ENCODE peak calls at places on chromosomes 4 and X, in seven cellular contexts. One of them, this sample, is unnamed.

GRCh38 chrX:115413246-115413878 is 123.8 kb downstream of the LUZP4 start:
- DNase-seq in ovary: no peak
- DNase-seq in astrocyte of the cerebellum: no peak
- DNase-seq in tibial artery: no peak
- DNase-seq in suprapubic skin: no peak
- DNase-seq in effector CD4-positive, alpha-beta T cell: no peak
- DNase-seq in PC-9: no peak
- DNase-seq in this sample: no peak

GRCh38 chr4:155735506-155735905 is 23.3 kb upstream of the GUCY1B1 start:
- DNase-seq in ovary: no peak
- DNase-seq in astrocyte of the cerebellum: no peak
- DNase-seq in tibial artery: no peak
- DNase-seq in suprapubic skin: no peak
- DNase-seq in effector CD4-positive, alpha-beta T cell: no peak
- DNase-seq in PC-9: no peak
- DNase-seq in this sample: no peak

GRCh38 chr4:185542626-185543336 is 7.5 kb upstream of the PDLIM3 start:
- DNase-seq in ovary: peak; percentile 84
- DNase-seq in astrocyte of the cerebellum: no peak
- DNase-seq in tibial artery: peak; percentile 78
- DNase-seq in suprapubic skin: no peak
- DNase-seq in effector CD4-positive, alpha-beta T cell: no peak
- DNase-seq in PC-9: no peak
- DNase-seq in this sample: no peak

GRCh38 chrX:53056292-53056691 is 7.7 kb downstream of the GPR173 start:
- DNase-seq in ovary: no peak
- DNase-seq in astrocyte of the cerebellum: no peak
- DNase-seq in tibial artery: no peak
- DNase-seq in suprapubic skin: no peak
- DNase-seq in effector CD4-positive, alpha-beta T cell: no peak
- DNase-seq in PC-9: no peak
- DNase-seq in this sample: no peak

GRCh38 chrX:52353838-52354237 is 15.0 kb upstream of the XAGE2 start:
- DNase-seq in ovary: no peak
- DNase-seq in astrocyte of the cerebellum: no peak
- DNase-seq in tibial artery: no peak
- DNase-seq in suprapubic skin: no peak
- DNase-seq in effector CD4-positive, alpha-beta T cell: no peak
- DNase-seq in PC-9: no peak
- DNase-seq in this sample: no peak

GRCh38 chr4:62517721-62518120 is 1317.6 kb downstream of the ADGRL3 start:
- DNase-seq in ovary: no peak
- DNase-seq in astrocyte of the cerebellum: peak; percentile 68
- DNase-seq in tibial artery: no peak
- DNase-seq in suprapubic skin: no peak
- DNase-seq in effector CD4-positive, alpha-beta T cell: no peak
- DNase-seq in PC-9: no peak
- DNase-seq in this sample: no peak

GRCh38 chr4:22959483-22959882 is 266.7 kb downstream of the GBA3 start:
- DNase-seq in ovary: no peak
- DNase-seq in astrocyte of the cerebellum: no peak
- DNase-seq in tibial artery: no peak
- DNase-seq in suprapubic skin: no peak
- DNase-seq in effector CD4-positive, alpha-beta T cell: no peak
- DNase-seq in PC-9: no peak
- DNase-seq in this sample: no peak

GRCh38 chr4:4200624-4201023 is 26.1 kb downstream of the OTOP1 start:
- DNase-seq in ovary: no peak
- DNase-seq in astrocyte of the cerebellum: no peak
- DNase-seq in tibial artery: no peak
- DNase-seq in suprapubic skin: no peak
- DNase-seq in effector CD4-positive, alpha-beta T cell: no peak
- DNase-seq in PC-9: no peak
- DNase-seq in this sample: no peak

GRCh38 chrX:2500091-2500680 is 590 bp downstream of the DHRSX start:
- DNase-seq in ovary: peak; percentile 62
- DNase-seq in astrocyte of the cerebellum: no peak
- DNase-seq in tibial artery: peak; percentile 68
- DNase-seq in suprapubic skin: no peak
- DNase-seq in effector CD4-positive, alpha-beta T cell: no peak
- DNase-seq in PC-9: no peak
- DNase-seq in this sample: no peak

GRCh38 chrX:67545772-67546495 is 2.1 kb downstream of the AR start:
- DNase-seq in ovary: peak; percentile 38
- DNase-seq in astrocyte of the cerebellum: no peak
- DNase-seq in tibial artery: peak; percentile 62
- DNase-seq in suprapubic skin: peak; percentile 60
- DNase-seq in effector CD4-positive, alpha-beta T cell: no peak
- DNase-seq in PC-9: no peak
- DNase-seq in this sample: no peak

GRCh38 chr4:95061220-95061619 is 303.5 kb downstream of the BMPR1B start:
- DNase-seq in ovary: no peak
- DNase-seq in astrocyte of the cerebellum: no peak
- DNase-seq in tibial artery: no peak
- DNase-seq in suprapubic skin: no peak
- DNase-seq in effector CD4-positive, alpha-beta T cell: no peak
- DNase-seq in PC-9: no peak
- DNase-seq in this sample: no peak

GRCh38 chr4:154004859-154005520 is 216.1 kb upstream of the SFRP2 start:
- DNase-seq in ovary: no peak
- DNase-seq in astrocyte of the cerebellum: peak; percentile 78
- DNase-seq in tibial artery: no peak
- DNase-seq in suprapubic skin: peak; percentile 77
- DNase-seq in effector CD4-positive, alpha-beta T cell: no peak
- DNase-seq in PC-9: no peak
- DNase-seq in this sample: no peak

GRCh38 chr4:54384563-54384962 is 155.5 kb downstream of the PDGFRA start:
- DNase-seq in ovary: peak; percentile 52
- DNase-seq in astrocyte of the cerebellum: peak; percentile 23
- DNase-seq in tibial artery: no peak
- DNase-seq in suprapubic skin: no peak
- DNase-seq in effector CD4-positive, alpha-beta T cell: no peak
- DNase-seq in PC-9: no peak
- DNase-seq in this sample: no peak

GRCh38 chrX:133859336-133859735 is 126.1 kb downstream of the GPC3 start:
- DNase-seq in ovary: no peak
- DNase-seq in astrocyte of the cerebellum: no peak
- DNase-seq in tibial artery: no peak
- DNase-seq in suprapubic skin: no peak
- DNase-seq in effector CD4-positive, alpha-beta T cell: no peak
- DNase-seq in PC-9: no peak
- DNase-seq in this sample: peak; percentile 10

GRCh38 chr4:146333187-146333894 is 119.0 kb downstream of the REELD1 start:
- DNase-seq in ovary: no peak
- DNase-seq in astrocyte of the cerebellum: peak; percentile 72
- DNase-seq in tibial artery: no peak
- DNase-seq in suprapubic skin: no peak
- DNase-seq in effector CD4-positive, alpha-beta T cell: no peak
- DNase-seq in PC-9: no peak
- DNase-seq in this sample: peak; percentile 51

GRCh38 chrX:51144828-51145442 is 187.7 kb upstream of the NUDT10 start:
- DNase-seq in ovary: no peak
- DNase-seq in astrocyte of the cerebellum: no peak
- DNase-seq in tibial artery: no peak
- DNase-seq in suprapubic skin: no peak
- DNase-seq in effector CD4-positive, alpha-beta T cell: no peak
- DNase-seq in PC-9: no peak
- DNase-seq in this sample: no peak

GRCh38 chr4:24001945-24002640 is 112.2 kb upstream of the PPARGC1A start:
- DNase-seq in ovary: no peak
- DNase-seq in astrocyte of the cerebellum: peak; percentile 65
- DNase-seq in tibial artery: no peak
- DNase-seq in suprapubic skin: no peak
- DNase-seq in effector CD4-positive, alpha-beta T cell: no peak
- DNase-seq in PC-9: no peak
- DNase-seq in this sample: no peak

GRCh38 chrX:107894038-107894437 is 68.4 kb downstream of the MID2 start:
- DNase-seq in ovary: no peak
- DNase-seq in astrocyte of the cerebellum: peak; percentile 3
- DNase-seq in tibial artery: no peak
- DNase-seq in suprapubic skin: no peak
- DNase-seq in effector CD4-positive, alpha-beta T cell: peak; percentile 21
- DNase-seq in PC-9: peak; percentile 74
- DNase-seq in this sample: no peak

GRCh38 chr4:156957558-156957957 is 14.0 kb downstream of the PDGFC start:
- DNase-seq in ovary: no peak
- DNase-seq in astrocyte of the cerebellum: no peak
- DNase-seq in tibial artery: no peak
- DNase-seq in suprapubic skin: no peak
- DNase-seq in effector CD4-positive, alpha-beta T cell: no peak
- DNase-seq in PC-9: no peak
- DNase-seq in this sample: no peak

GRCh38 chr4:155122382-155122781 is 86.1 kb upstream of the NPY2R start:
- DNase-seq in ovary: no peak
- DNase-seq in astrocyte of the cerebellum: no peak
- DNase-seq in tibial artery: no peak
- DNase-seq in suprapubic skin: no peak
- DNase-seq in effector CD4-positive, alpha-beta T cell: no peak
- DNase-seq in PC-9: no peak
- DNase-seq in this sample: no peak

GRCh38 chr4:6105311-6105911 is 87.2 kb upstream of the C4orf50 start:
- DNase-seq in ovary: no peak
- DNase-seq in astrocyte of the cerebellum: no peak
- DNase-seq in tibial artery: no peak
- DNase-seq in suprapubic skin: no peak
- DNase-seq in effector CD4-positive, alpha-beta T cell: no peak
- DNase-seq in PC-9: no peak
- DNase-seq in this sample: no peak

GRCh38 chrX:121641560-121641959 is 594.1 kb downstream of the GLUD2 start:
- DNase-seq in ovary: no peak
- DNase-seq in astrocyte of the cerebellum: peak; percentile 38
- DNase-seq in tibial artery: no peak
- DNase-seq in suprapubic skin: no peak
- DNase-seq in effector CD4-positive, alpha-beta T cell: no peak
- DNase-seq in PC-9: peak; percentile 45
- DNase-seq in this sample: peak; percentile 14

GRCh38 chr4:6463311-6464289 is 8.8 kb downstream of the PPP2R2C start:
- DNase-seq in ovary: no peak
- DNase-seq in astrocyte of the cerebellum: no peak
- DNase-seq in tibial artery: peak; percentile 43
- DNase-seq in suprapubic skin: peak; percentile 46
- DNase-seq in effector CD4-positive, alpha-beta T cell: no peak
- DNase-seq in PC-9: no peak
- DNase-seq in this sample: no peak

GRCh38 chrX:110159235-110159634 is 156.3 kb downstream of the TMEM164 start:
- DNase-seq in ovary: no peak
- DNase-seq in astrocyte of the cerebellum: no peak
- DNase-seq in tibial artery: no peak
- DNase-seq in suprapubic skin: no peak
- DNase-seq in effector CD4-positive, alpha-beta T cell: no peak
- DNase-seq in PC-9: no peak
- DNase-seq in this sample: no peak